ENCODE peak calls at places on chromosome 20, in seven cellular contexts. Z is psoas muscle, O is HCT116, M is neuronal stem cell, L is GM12878, G is MM.1S, R is choroid plexus epithelial cell. E is an unnamed sample.

GRCh38 chr20:34639755-34640222 is 37.1 kb downstream of the PIGU start:
- DNase-seq in O (no peak), M (no peak), R (peak), L (no peak), G (no peak), Z (no peak), E (no peak)

GRCh38 chr20:25274481-25274880 is 26.6 kb downstream of the PYGB start:
- DNase-seq in M (no peak), L (no peak), O (no peak), Z (peak), G (no peak), R (no peak), E (no peak)

GRCh38 chr20:59933296-59933848 is at the start of gene SYCP2:
- DNase-seq in M (no peak), G (no peak), L (no peak), O (no peak), Z (peak), R (peak), E (no peak)

GRCh38 chr20:44247676-44248419 is 740 bp downstream of the GDAP1L1 start:
- DNase-seq in L (no peak), O (no peak), R (peak), M (peak), Z (no peak), G (peak), E (no peak)

GRCh38 chr20:8132015-8132631 is at the start of gene PLCB1:
- DNase-seq in Z (peak), L (no peak), M (peak), R (peak), O (peak), G (peak), E (peak)

GRCh38 chr20:4869290-4870193 is 131.8 kb downstream of the SLC23A2 start:
- DNase-seq in Z (no peak), R (peak), G (no peak), L (no peak), O (no peak), M (no peak), E (no peak)

GRCh38 chr20:17863577-17864292 is 104.9 kb downstream of the SNX5 start:
- DNase-seq in M (no peak), Z (no peak), G (no peak), R (no peak), O (no peak), L (no peak), E (no peak)

GRCh38 chr20:32439132-32439829 is 81.2 kb downstream of the ASXL1 start:
- DNase-seq in G (no peak), M (no peak), R (peak), L (no peak), O (no peak), Z (peak), E (no peak)

GRCh38 chr20:45378191-45378590 is at the start of gene TP53TG5:
- DNase-seq in G (no peak), L (no peak), Z (no peak), R (no peak), O (no peak), M (no peak), E (no peak)

GRCh38 chr20:46058656-46059281 is 29.8 kb downstream of the SLC12A5 start:
- DNase-seq in L (no peak), R (no peak), M (peak), O (no peak), Z (no peak), G (no peak), E (no peak)

GRCh38 chr20:20549267-20549612 is 163.2 kb downstream of the RALGAPA2 start:
- DNase-seq in O (no peak), L (no peak), Z (no peak), R (no peak), M (no peak), G (no peak), E (no peak)

GRCh38 chr20:64090165-64090564 is 6.0 kb upstream of the LKAAEAR1 start:
- DNase-seq in M (no peak), G (no peak), R (no peak), O (no peak), Z (no peak), L (no peak), E (no peak)

GRCh38 chr20:44942264-44942973 is 17.8 kb downstream of the TOMM34 start:
- DNase-seq in L (no peak), M (no peak), G (no peak), R (no peak), Z (no peak), O (no peak), E (no peak)

GRCh38 chr20:40283689-40284088 is 405.3 kb downstream of the MAFB start:
- DNase-seq in R (no peak), G (no peak), O (no peak), L (no peak), M (no peak), Z (no peak), E (no peak)

GRCh38 chr20:58710481-58711265 is 18.1 kb downstream of the NPEPL1 start:
- DNase-seq in R (no peak), Z (no peak), O (no peak), L (no peak), M (no peak), G (no peak), E (peak)

GRCh38 chr20:24470782-24471582 is 1.6 kb downstream of the SYNDIG1 start:
- DNase-seq in O (no peak), G (peak), Z (no peak), M (peak), L (no peak), R (no peak), E (no peak)

GRCh38 chr20:46113071-46113470 is 5.0 kb upstream of the CD40 start:
- DNase-seq in L (no peak), G (no peak), O (no peak), M (no peak), R (no peak), Z (no peak), E (peak)

GRCh38 chr20:37911838-37912273 is 8.9 kb downstream of the VSTM2L start:
- DNase-seq in R (peak), M (no peak), G (no peak), O (no peak), L (no peak), Z (peak), E (no peak)

GRCh38 chr20:25859649-25860530 is 163.2 kb upstream of the ZNF337 start:
- DNase-seq in G (peak), M (no peak), Z (peak), L (no peak), O (no peak), R (peak), E (peak)

GRCh38 chr20:1827974-1828785 is 67.0 kb upstream of the SIRPA start:
- DNase-seq in R (no peak), M (no peak), O (peak), G (no peak), L (no peak), Z (peak), E (no peak)

GRCh38 chr20:40462600-40462999 is 226.4 kb downstream of the MAFB start:
- DNase-seq in G (no peak), O (no peak), M (no peak), Z (no peak), L (no peak), R (no peak), E (no peak)

GRCh38 chr20:46057856-46058655 is 29.0 kb downstream of the SLC12A5 start:
- DNase-seq in O (no peak), Z (peak), L (no peak), R (peak), M (peak), G (no peak), E (no peak)

GRCh38 chr20:41734506-41734945 is 116.3 kb upstream of the CHD6 start:
- DNase-seq in L (no peak), G (peak), O (peak), M (peak), R (peak), Z (peak), E (no peak)

GRCh38 chr20:17536944-17537444 is 5.8 kb upstream of the BFSP1 start:
- DNase-seq in Z (peak), R (peak), O (peak), G (peak), M (peak), L (no peak), E (peak)

DNA sequence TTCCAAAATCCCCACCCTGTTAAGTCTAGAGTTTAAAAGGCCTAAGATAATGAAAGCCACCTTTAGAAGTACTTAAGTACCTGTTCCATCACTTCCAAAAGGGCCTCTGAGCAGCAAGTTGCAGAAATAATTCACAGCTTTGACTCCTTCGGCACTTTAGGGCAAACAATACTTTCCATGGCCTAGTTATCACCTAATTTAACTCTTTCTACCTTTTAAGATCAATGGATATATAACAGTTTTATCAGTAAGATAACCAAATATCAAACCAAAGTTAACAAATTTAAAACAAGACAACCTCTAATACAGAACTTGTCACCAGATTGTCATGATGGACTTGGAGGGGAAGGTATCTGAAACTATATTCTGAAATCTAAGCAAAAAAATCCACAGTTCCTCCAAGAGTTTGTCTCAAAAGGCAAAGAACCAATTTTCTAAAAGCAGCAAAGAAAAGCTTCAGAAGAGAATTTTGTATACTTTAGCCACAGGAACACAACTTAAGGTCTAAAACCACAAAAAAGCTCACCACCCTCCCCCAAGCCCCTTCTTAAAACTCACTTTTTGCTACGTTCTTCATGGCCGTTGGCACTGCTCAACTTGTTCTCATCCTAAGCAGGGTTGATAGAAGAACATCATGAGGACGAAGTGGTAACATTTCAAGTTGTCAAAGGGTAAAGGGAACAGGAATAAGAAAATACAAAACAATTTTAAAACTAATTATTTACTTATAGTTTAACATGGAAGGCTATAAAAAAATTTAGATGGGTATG is 3.5 kb downstream of the RBM39 start:
- DNase-seq in L (no peak), G (no peak), R (no peak), Z (no peak), O (no peak), M (no peak), E (no peak)
- H3K4me3 ChIP-seq in L (peak), G (peak), R (peak), Z (peak), O (no peak), M (no peak), E (no peak)

GRCh38 chr20:36439040-36439730 is 102.1 kb upstream of the MYL9 start:
- DNase-seq in O (peak), G (peak), M (peak), R (peak), Z (peak), L (no peak), E (no peak)

GRCh38 chr20:36440370-36441026 is 100.8 kb upstream of the MYL9 start:
- DNase-seq in G (no peak), O (no peak), R (no peak), Z (no peak), L (no peak), M (no peak), E (no peak)

GRCh38 chr20:36439731-36440072 is 101.6 kb upstream of the MYL9 start:
- DNase-seq in Z (no peak), R (no peak), O (no peak), L (no peak), G (no peak), M (no peak), E (no peak)

GRCh38 chr20:36441027-36441414 is 100.3 kb upstream of the MYL9 start:
- DNase-seq in Z (no peak), R (no peak), O (no peak), L (no peak), G (no peak), M (no peak), E (no peak)

GRCh38 chr20:36441416-36441815 is 99.9 kb upstream of the MYL9 start:
- DNase-seq in M (no peak), Z (no peak), L (no peak), O (no peak), R (no peak), G (no peak), E (no peak)
- H3K4me3 ChIP-seq in M (no peak), Z (no peak), L (no peak), O (no peak), R (no peak), G (no peak), E (no peak)

DNA sequence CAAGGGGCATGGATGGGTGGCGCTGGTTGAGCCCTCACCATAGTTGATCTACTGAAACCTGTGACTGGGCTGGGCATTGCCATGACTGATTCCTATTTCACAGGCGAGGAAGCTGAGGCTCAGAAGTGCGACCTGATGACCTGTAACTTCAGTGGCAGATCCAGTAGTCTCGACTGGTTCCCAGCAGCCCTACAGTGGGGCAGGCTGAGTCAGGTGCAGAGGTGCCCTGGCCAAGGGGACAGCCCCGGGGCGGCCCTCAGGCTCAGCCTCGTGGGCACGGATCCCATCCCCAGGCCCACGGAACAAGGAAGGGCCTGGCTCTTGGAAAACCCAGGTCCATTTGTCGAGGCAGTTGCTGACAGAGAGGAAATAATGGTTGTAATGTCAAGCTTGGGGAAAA is 283.0 kb downstream of the CDH4 start:
- DNase-seq in O (no peak), Z (no peak), R (no peak), G (no peak), L (no peak), M (no peak), E (no peak)
- H3K4me3 ChIP-seq in O (no peak), Z (no peak), R (no peak), G (no peak), L (no peak), M (no peak), E (no peak)

DNA sequence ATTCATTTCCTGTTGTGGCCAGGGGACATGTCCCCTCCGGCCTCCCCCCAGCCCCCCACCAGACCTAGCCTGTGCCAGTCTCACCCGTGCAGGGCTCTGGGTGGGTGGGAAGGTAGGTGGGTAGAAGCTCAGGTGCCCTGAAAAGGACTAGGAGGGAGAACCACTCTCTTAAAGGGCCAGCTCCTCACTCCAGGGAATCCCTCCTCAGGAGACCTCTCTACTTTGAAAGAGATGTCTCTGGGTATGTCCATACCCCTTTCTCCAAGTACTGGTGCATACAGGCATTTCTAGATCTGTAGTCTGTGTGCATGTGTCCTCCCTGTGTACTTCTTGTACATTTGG is 60.8 kb upstream of the EPB41L1 start:
- DNase-seq in Z (no peak), M (no peak), L (no peak), O (no peak), G (no peak), R (no peak), E (no peak)
- H3K4me3 ChIP-seq in Z (peak), M (peak), L (no peak), O (peak), G (peak), R (peak), E (peak)

DNA sequence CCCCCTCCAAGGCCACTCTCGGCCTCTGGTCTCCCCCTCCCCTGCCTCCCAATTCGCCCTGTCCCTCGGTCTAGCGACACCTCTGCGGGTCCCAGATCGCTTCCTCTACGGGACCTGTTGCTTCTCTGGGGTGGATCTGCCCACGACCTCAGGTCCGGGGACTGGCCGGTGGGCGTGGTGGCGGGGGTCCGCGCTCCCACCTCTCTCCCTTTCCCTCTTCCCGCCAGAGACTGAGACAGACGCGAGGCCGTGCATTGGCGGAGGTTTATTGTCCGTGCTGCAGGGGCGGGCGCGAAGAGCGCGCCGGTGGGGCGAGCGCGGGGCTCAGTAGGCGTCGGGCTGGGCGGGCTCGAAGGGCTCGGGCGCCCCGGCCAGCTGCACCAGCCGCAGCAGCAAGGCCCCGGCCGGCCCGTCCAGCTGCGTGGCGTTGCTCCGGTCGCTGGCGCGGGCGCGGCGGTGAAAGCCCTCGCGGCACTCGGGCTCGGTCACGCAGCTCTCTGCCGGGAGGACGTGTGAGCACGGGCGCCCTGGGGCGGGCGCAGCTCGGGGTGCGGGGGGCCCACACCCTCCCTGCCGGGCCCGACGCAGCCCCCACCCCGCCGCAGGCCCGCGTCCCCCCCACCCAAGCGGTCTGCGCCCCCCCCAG is 2.1 kb downstream of the AVP start:
- DNase-seq in R (no peak), L (no peak), G (no peak), O (no peak), M (no peak), Z (no peak), E (no peak)
- H3K4me3 ChIP-seq in R (no peak), L (no peak), G (no peak), O (no peak), M (peak), Z (peak), E (peak)

DNA sequence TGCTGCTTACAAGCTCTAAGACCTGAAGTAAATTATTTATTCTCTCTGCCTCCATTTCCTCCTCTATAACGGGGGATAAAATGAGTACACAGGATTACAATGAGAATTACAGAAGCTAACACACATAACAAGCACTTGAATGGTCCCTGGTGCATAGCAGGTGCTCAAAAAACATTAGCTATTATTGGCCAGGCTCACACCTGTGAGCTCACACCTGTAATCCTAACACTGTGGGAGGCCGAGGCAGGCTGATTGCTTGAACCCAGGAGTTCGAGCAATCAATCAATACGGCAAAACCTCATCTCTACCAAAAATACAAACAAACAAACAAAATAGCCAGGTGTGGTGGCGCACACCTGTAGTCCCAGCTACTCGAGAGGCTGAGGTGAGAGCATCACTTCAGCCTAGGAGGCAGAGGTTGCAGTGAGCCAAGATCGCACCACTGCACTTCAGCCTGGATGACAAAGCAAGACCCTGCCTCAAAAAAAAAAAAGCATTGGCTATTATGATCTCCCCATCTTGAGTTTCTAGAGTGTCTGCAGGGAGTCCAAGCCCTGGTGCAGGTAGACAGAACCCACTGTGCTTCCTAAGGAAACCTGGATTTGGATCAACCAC is 68.1 kb downstream of the PREX1 start:
- DNase-seq in L (no peak), G (no peak), O (no peak), M (no peak), Z (no peak), R (no peak), E (no peak)
- H3K4me3 ChIP-seq in L (no peak), G (no peak), O (no peak), M (no peak), Z (no peak), R (no peak), E (no peak)

DNA sequence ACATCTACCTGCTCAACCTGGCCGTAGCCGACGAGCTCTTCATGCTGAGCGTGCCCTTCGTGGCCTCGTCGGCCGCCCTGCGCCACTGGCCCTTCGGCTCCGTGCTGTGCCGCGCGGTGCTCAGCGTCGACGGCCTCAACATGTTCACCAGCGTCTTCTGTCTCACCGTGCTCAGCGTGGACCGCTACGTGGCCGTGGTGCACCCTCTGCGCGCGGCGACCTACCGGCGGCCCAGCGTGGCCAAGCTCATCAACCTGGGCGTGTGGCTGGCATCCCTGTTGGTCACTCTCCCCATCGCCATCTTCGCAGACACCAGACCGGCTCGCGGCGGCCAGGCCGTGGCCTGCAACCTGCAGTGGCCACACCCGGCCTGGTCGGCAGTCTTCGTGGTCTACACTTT is 619 bp downstream of the SSTR4 start:
- DNase-seq in O (no peak), Z (no peak), L (no peak), M (no peak), R (no peak), G (no peak), E (no peak)
- H3K4me3 ChIP-seq in O (no peak), Z (no peak), L (no peak), M (peak), R (no peak), G (no peak), E (peak)

E was measured in coronary artery.